ENCODE peak calls at places on chromosome 6, in nine cellular contexts. One of them, this sample, is unnamed.

GRCh38 chr6:3711776-3712175 is 39.7 kb downstream of the PXDC1 start:
- DNase-seq in GF-D8: no peak
- DNase-seq in activated CD4-positive, alpha-beta T cell treated with anti-CD3 and anti-CD28 coated beads, Interleukin-2, amount 50 U/mL, for 1 hour: no peak
- DNase-seq in DND-41: no peak
- DNase-seq in iPS-NIHi11: no peak
- DNase-seq in stimulated activated CD4-positive, alpha-beta T cell treated with anti-CD3 and anti-CD28 coated beads, Interleukin-12 subunit alpha, Interleukin-12 subunit beta, amount 100 ng/mL, for 4 hours: no peak
- DNase-seq in NCI-H1105: no peak
- DNase-seq in activated CD8-positive, alpha-beta memory T cell treated with anti-CD3 and anti-CD28 coated beads for 48 hours: no peak
- DNase-seq in HCT116: no peak
- DNase-seq in this sample: no peak

GRCh38 chr6:136284909-136285308 is 4.7 kb downstream of the BCLAF1 start:
- DNase-seq in GF-D8: no peak
- DNase-seq in activated CD4-positive, alpha-beta T cell treated with anti-CD3 and anti-CD28 coated beads, Interleukin-2, amount 50 U/mL, for 1 hour: no peak
- DNase-seq in DND-41: no peak
- DNase-seq in iPS-NIHi11: no peak
- DNase-seq in stimulated activated CD4-positive, alpha-beta T cell treated with anti-CD3 and anti-CD28 coated beads, Interleukin-12 subunit alpha, Interleukin-12 subunit beta, amount 100 ng/mL, for 4 hours: no peak
- DNase-seq in NCI-H1105: no peak
- DNase-seq in activated CD8-positive, alpha-beta memory T cell treated with anti-CD3 and anti-CD28 coated beads for 48 hours: no peak
- DNase-seq in HCT116: no peak
- DNase-seq in this sample: no peak

GRCh38 chr6:5942591-5942990 is 64.1 kb downstream of the NRN1 start:
- DNase-seq in GF-D8: no peak
- DNase-seq in activated CD4-positive, alpha-beta T cell treated with anti-CD3 and anti-CD28 coated beads, Interleukin-2, amount 50 U/mL, for 1 hour: no peak
- DNase-seq in DND-41: no peak
- DNase-seq in iPS-NIHi11: no peak
- DNase-seq in stimulated activated CD4-positive, alpha-beta T cell treated with anti-CD3 and anti-CD28 coated beads, Interleukin-12 subunit alpha, Interleukin-12 subunit beta, amount 100 ng/mL, for 4 hours: no peak
- DNase-seq in NCI-H1105: no peak
- DNase-seq in activated CD8-positive, alpha-beta memory T cell treated with anti-CD3 and anti-CD28 coated beads for 48 hours: no peak
- DNase-seq in HCT116: no peak
- DNase-seq in this sample: no peak

GRCh38 chr6:155740781-155741399 is 285.3 kb upstream of the NOX3 start:
- DNase-seq in GF-D8: no peak
- DNase-seq in activated CD4-positive, alpha-beta T cell treated with anti-CD3 and anti-CD28 coated beads, Interleukin-2, amount 50 U/mL, for 1 hour: no peak
- DNase-seq in DND-41: no peak
- DNase-seq in iPS-NIHi11: no peak
- DNase-seq in stimulated activated CD4-positive, alpha-beta T cell treated with anti-CD3 and anti-CD28 coated beads, Interleukin-12 subunit alpha, Interleukin-12 subunit beta, amount 100 ng/mL, for 4 hours: no peak
- DNase-seq in NCI-H1105: no peak
- DNase-seq in activated CD8-positive, alpha-beta memory T cell treated with anti-CD3 and anti-CD28 coated beads for 48 hours: no peak
- DNase-seq in HCT116: no peak
- DNase-seq in this sample: no peak

GRCh38 chr6:11258260-11259237 is 26.1 kb upstream of the NEDD9 start:
- DNase-seq in GF-D8: peak
- DNase-seq in activated CD4-positive, alpha-beta T cell treated with anti-CD3 and anti-CD28 coated beads, Interleukin-2, amount 50 U/mL, for 1 hour: peak
- DNase-seq in DND-41: peak
- DNase-seq in iPS-NIHi11: no peak
- DNase-seq in stimulated activated CD4-positive, alpha-beta T cell treated with anti-CD3 and anti-CD28 coated beads, Interleukin-12 subunit alpha, Interleukin-12 subunit beta, amount 100 ng/mL, for 4 hours: no peak
- DNase-seq in NCI-H1105: no peak
- DNase-seq in activated CD8-positive, alpha-beta memory T cell treated with anti-CD3 and anti-CD28 coated beads for 48 hours: peak
- DNase-seq in HCT116: no peak
- DNase-seq in this sample: peak

GRCh38 chr6:144150673-144151009 is 324 bp downstream of the STX11 start:
- DNase-seq in GF-D8: no peak
- DNase-seq in activated CD4-positive, alpha-beta T cell treated with anti-CD3 and anti-CD28 coated beads, Interleukin-2, amount 50 U/mL, for 1 hour: peak
- DNase-seq in DND-41: peak
- DNase-seq in iPS-NIHi11: peak
- DNase-seq in stimulated activated CD4-positive, alpha-beta T cell treated with anti-CD3 and anti-CD28 coated beads, Interleukin-12 subunit alpha, Interleukin-12 subunit beta, amount 100 ng/mL, for 4 hours: peak
- DNase-seq in NCI-H1105: peak
- DNase-seq in activated CD8-positive, alpha-beta memory T cell treated with anti-CD3 and anti-CD28 coated beads for 48 hours: no peak
- DNase-seq in HCT116: peak
- DNase-seq in this sample: peak

GRCh38 chr6:161088676-161089328 is 97.2 kb downstream of the MAP3K4 start:
- DNase-seq in GF-D8: no peak
- DNase-seq in activated CD4-positive, alpha-beta T cell treated with anti-CD3 and anti-CD28 coated beads, Interleukin-2, amount 50 U/mL, for 1 hour: no peak
- DNase-seq in DND-41: peak
- DNase-seq in iPS-NIHi11: no peak
- DNase-seq in stimulated activated CD4-positive, alpha-beta T cell treated with anti-CD3 and anti-CD28 coated beads, Interleukin-12 subunit alpha, Interleukin-12 subunit beta, amount 100 ng/mL, for 4 hours: no peak
- DNase-seq in NCI-H1105: no peak
- DNase-seq in activated CD8-positive, alpha-beta memory T cell treated with anti-CD3 and anti-CD28 coated beads for 48 hours: no peak
- DNase-seq in HCT116: no peak
- DNase-seq in this sample: no peak

GRCh38 chr6:157036245-157036681 is 259.1 kb downstream of the ARID1B start:
- DNase-seq in GF-D8: peak
- DNase-seq in activated CD4-positive, alpha-beta T cell treated with anti-CD3 and anti-CD28 coated beads, Interleukin-2, amount 50 U/mL, for 1 hour: no peak
- DNase-seq in DND-41: no peak
- DNase-seq in iPS-NIHi11: peak
- DNase-seq in stimulated activated CD4-positive, alpha-beta T cell treated with anti-CD3 and anti-CD28 coated beads, Interleukin-12 subunit alpha, Interleukin-12 subunit beta, amount 100 ng/mL, for 4 hours: no peak
- DNase-seq in NCI-H1105: no peak
- DNase-seq in activated CD8-positive, alpha-beta memory T cell treated with anti-CD3 and anti-CD28 coated beads for 48 hours: no peak
- DNase-seq in HCT116: no peak
- DNase-seq in this sample: no peak

GRCh38 chr6:6815732-6816131 is 227.2 kb downstream of the LY86 start:
- DNase-seq in GF-D8: no peak
- DNase-seq in activated CD4-positive, alpha-beta T cell treated with anti-CD3 and anti-CD28 coated beads, Interleukin-2, amount 50 U/mL, for 1 hour: no peak
- DNase-seq in DND-41: no peak
- DNase-seq in iPS-NIHi11: no peak
- DNase-seq in stimulated activated CD4-positive, alpha-beta T cell treated with anti-CD3 and anti-CD28 coated beads, Interleukin-12 subunit alpha, Interleukin-12 subunit beta, amount 100 ng/mL, for 4 hours: no peak
- DNase-seq in NCI-H1105: no peak
- DNase-seq in activated CD8-positive, alpha-beta memory T cell treated with anti-CD3 and anti-CD28 coated beads for 48 hours: no peak
- DNase-seq in HCT116: no peak
- DNase-seq in this sample: no peak

GRCh38 chr6:17584241-17584803 is 15.8 kb upstream of the FAM8A1 start:
- DNase-seq in GF-D8: peak
- DNase-seq in activated CD4-positive, alpha-beta T cell treated with anti-CD3 and anti-CD28 coated beads, Interleukin-2, amount 50 U/mL, for 1 hour: no peak
- DNase-seq in DND-41: no peak
- DNase-seq in iPS-NIHi11: peak
- DNase-seq in stimulated activated CD4-positive, alpha-beta T cell treated with anti-CD3 and anti-CD28 coated beads, Interleukin-12 subunit alpha, Interleukin-12 subunit beta, amount 100 ng/mL, for 4 hours: no peak
- DNase-seq in NCI-H1105: peak
- DNase-seq in activated CD8-positive, alpha-beta memory T cell treated with anti-CD3 and anti-CD28 coated beads for 48 hours: no peak
- DNase-seq in HCT116: peak
- DNase-seq in this sample: peak

GRCh38 chr6:168778201-168778600 is 337.2 kb downstream of the SMOC2 start:
- DNase-seq in GF-D8: no peak
- DNase-seq in activated CD4-positive, alpha-beta T cell treated with anti-CD3 and anti-CD28 coated beads, Interleukin-2, amount 50 U/mL, for 1 hour: no peak
- DNase-seq in DND-41: no peak
- DNase-seq in iPS-NIHi11: no peak
- DNase-seq in stimulated activated CD4-positive, alpha-beta T cell treated with anti-CD3 and anti-CD28 coated beads, Interleukin-12 subunit alpha, Interleukin-12 subunit beta, amount 100 ng/mL, for 4 hours: no peak
- DNase-seq in NCI-H1105: no peak
- DNase-seq in activated CD8-positive, alpha-beta memory T cell treated with anti-CD3 and anti-CD28 coated beads for 48 hours: no peak
- DNase-seq in HCT116: no peak
- DNase-seq in this sample: no peak

GRCh38 chr6:83073620-83074019 is 6.1 kb downstream of the DOP1A start:
- DNase-seq in GF-D8: no peak
- DNase-seq in activated CD4-positive, alpha-beta T cell treated with anti-CD3 and anti-CD28 coated beads, Interleukin-2, amount 50 U/mL, for 1 hour: no peak
- DNase-seq in DND-41: no peak
- DNase-seq in iPS-NIHi11: no peak
- DNase-seq in stimulated activated CD4-positive, alpha-beta T cell treated with anti-CD3 and anti-CD28 coated beads, Interleukin-12 subunit alpha, Interleukin-12 subunit beta, amount 100 ng/mL, for 4 hours: no peak
- DNase-seq in NCI-H1105: no peak
- DNase-seq in activated CD8-positive, alpha-beta memory T cell treated with anti-CD3 and anti-CD28 coated beads for 48 hours: no peak
- DNase-seq in HCT116: no peak
- DNase-seq in this sample: no peak

GRCh38 chr6:135801755-135802154 is 49.7 kb upstream of the PDE7B start:
- DNase-seq in GF-D8: no peak
- DNase-seq in activated CD4-positive, alpha-beta T cell treated with anti-CD3 and anti-CD28 coated beads, Interleukin-2, amount 50 U/mL, for 1 hour: no peak
- DNase-seq in DND-41: no peak
- DNase-seq in iPS-NIHi11: no peak
- DNase-seq in stimulated activated CD4-positive, alpha-beta T cell treated with anti-CD3 and anti-CD28 coated beads, Interleukin-12 subunit alpha, Interleukin-12 subunit beta, amount 100 ng/mL, for 4 hours: no peak
- DNase-seq in NCI-H1105: no peak
- DNase-seq in activated CD8-positive, alpha-beta memory T cell treated with anti-CD3 and anti-CD28 coated beads for 48 hours: no peak
- DNase-seq in HCT116: no peak
- DNase-seq in this sample: no peak

This sample was measured in H7.